ENCODE peak calls at places on chromosomes 5 and 9, in ten cellular contexts. Q is tibial nerve, I is ovary, X is sigmoid colon, V is stomach, H is A549, W is SK-N-SH, F is H1, P is transverse colon, N is HepG2. C is an unnamed sample. For H3K9me3, the result is how much of the 10 kb centered on the place peaks cover.

GRCh38 chr9:129171993-129172751 is 5.9 kb downstream of the IER5L start:
- DNase-seq in H (no peak), P (no peak), W (no peak), V (no peak), Q (no peak), I (no peak), X (no peak), N (no peak), F (no peak), C (no peak)

GRCh38 chr9:31500422-31500821 is 884.0 kb upstream of the ACO1 start:
- DNase-seq in N (no peak), I (no peak), F (no peak), V (no peak), H (no peak), W (no peak), Q (no peak), X (no peak), P (no peak), C (no peak)

GRCh38 chr5:144864113-144864512 is 693.4 kb downstream of the KCTD16 start:
- DNase-seq in W (no peak), Q (no peak), F (no peak), X (no peak), N (no peak), P (no peak), I (no peak), V (no peak), H (no peak), C (no peak)

GRCh38 chr5:141149812-141150211 is at the start of gene PCDHB6:
- DNase-seq in V (no peak), N (peak), F (peak), W (peak), P (no peak), Q (no peak), I (no peak), H (peak), X (no peak), C (no peak)

GRCh38 chr5:56569051-56569450 is 246.3 kb upstream of the MAP3K1 start:
- DNase-seq in I (no peak), P (no peak), Q (no peak), W (no peak), H (no peak), V (no peak), N (no peak), F (no peak), X (no peak), C (no peak)

GRCh38 chr5:157529002-157529401 is 46.6 kb downstream of the ADAM19 start:
- DNase-seq in N (no peak), V (no peak), I (no peak), Q (no peak), P (no peak), X (no peak), W (no peak), H (no peak), F (no peak), C (no peak)

GRCh38 chr9:88738708-88739107 is 203.7 kb downstream of the NXNL2 start:
- DNase-seq in X (no peak), H (no peak), N (no peak), I (no peak), P (no peak), W (peak), Q (no peak), V (no peak), F (no peak), C (no peak)

GRCh38 chr5:148791696-148792095 is 34.7 kb upstream of the ADRB2 start:
- DNase-seq in F (no peak), V (no peak), I (no peak), X (no peak), Q (no peak), P (no peak), H (no peak), N (no peak), W (no peak), C (no peak)

GRCh38 chr5:113606298-113607134 is 93.0 kb downstream of the YTHDC2 start:
- DNase-seq in W (peak), N (peak), Q (no peak), I (peak), V (peak), P (peak), H (peak), X (no peak), F (peak), C (no peak)

GRCh38 chr5:97141539-97141938 is 872 bp downstream of the LIX1 start:
- DNase-seq in H (no peak), Q (no peak), I (no peak), W (no peak), P (no peak), F (no peak), X (no peak), N (no peak), V (no peak), C (no peak)

GRCh38 chr9:38048319-38048969 is 20.6 kb downstream of the SHB start:
- DNase-seq in X (no peak), N (no peak), Q (no peak), V (no peak), P (no peak), H (no peak), F (no peak), W (no peak), I (no peak), C (no peak)

GRCh38 chr9:13532407-13532806 is 252.9 kb upstream of the MPDZ start:
- DNase-seq in H (no peak), N (no peak), P (no peak), Q (no peak), F (no peak), V (no peak), X (no peak), W (no peak), I (no peak), C (no peak)

GRCh38 chr9:70979971-70980370 is 141.4 kb downstream of the TRPM3 start:
- DNase-seq in N (no peak), H (no peak), W (no peak), I (no peak), V (no peak), P (no peak), X (no peak), Q (no peak), F (no peak), C (no peak)

GRCh38 chr5:50969207-50970145 is 303.0 kb downstream of the PARP8 start:
- DNase-seq in V (no peak), X (peak), H (no peak), W (peak), P (no peak), Q (no peak), F (peak), I (no peak), N (no peak), C (no peak)

GRCh38 chr5:134540747-134541733 is 15.6 kb downstream of the JADE2 start:
- DNase-seq in H (no peak), W (no peak), Q (no peak), N (no peak), P (no peak), F (no peak), I (no peak), X (no peak), V (no peak), C (no peak)

GRCh38 chr5:168227973-168228615 is 63.4 kb upstream of the WWC1 start:
- DNase-seq in F (no peak), Q (no peak), I (no peak), N (no peak), P (no peak), X (no peak), W (no peak), H (no peak), V (no peak), C (no peak)

GRCh38 chr5:111735829-111736228 is 21.2 kb downstream of the NREP start:
- DNase-seq in H (peak), I (peak), N (no peak), W (no peak), P (peak), F (no peak), X (peak), Q (no peak), V (no peak), C (peak)

GRCh38 chr9:124291801-124292396 is 34.1 kb downstream of the NEK6 start:
- DNase-seq in P (peak), V (no peak), X (no peak), H (no peak), N (peak), W (no peak), I (no peak), F (no peak), Q (no peak), C (no peak)

GRCh38 chr9:92911496-92912475 is 33.9 kb upstream of the ZNF484 start:
- DNase-seq in I (no peak), H (peak), P (peak), F (no peak), N (peak), Q (no peak), X (no peak), W (no peak), V (no peak), C (no peak)

GRCh38 chr9:135729480-135729879 is 27.5 kb downstream of the KCNT1 start:
- DNase-seq in W (no peak), N (no peak), X (no peak), F (no peak), P (no peak), I (no peak), V (no peak), H (no peak), Q (no peak), C (no peak)

GRCh38 chr5:154409230-154409840 is 36.5 kb upstream of the SAP30L start:
- DNase-seq in N (no peak), P (no peak), H (no peak), X (peak), F (no peak), W (no peak), V (no peak), Q (no peak), I (no peak), C (no peak)

GRCh38 chr5:40124367-40124766 is 555.3 kb upstream of the PTGER4 start:
- DNase-seq in P (no peak), F (no peak), Q (no peak), I (no peak), X (no peak), W (no peak), V (no peak), H (peak), N (no peak), C (no peak)

GRCh38 chr5:1701884-1702283 is 97.8 kb downstream of the MRPL36 start:
- DNase-seq in F (peak), W (no peak), X (no peak), P (no peak), V (no peak), H (no peak), Q (no peak), I (no peak), N (no peak), C (no peak)

GRCh38 chr9:77764894-77765780 is 117.0 kb upstream of the GNA14 start:
- DNase-seq in N (peak), V (no peak), P (no peak), W (peak), X (no peak), Q (no peak), H (peak), F (no peak), I (no peak), C (no peak)

DNA sequence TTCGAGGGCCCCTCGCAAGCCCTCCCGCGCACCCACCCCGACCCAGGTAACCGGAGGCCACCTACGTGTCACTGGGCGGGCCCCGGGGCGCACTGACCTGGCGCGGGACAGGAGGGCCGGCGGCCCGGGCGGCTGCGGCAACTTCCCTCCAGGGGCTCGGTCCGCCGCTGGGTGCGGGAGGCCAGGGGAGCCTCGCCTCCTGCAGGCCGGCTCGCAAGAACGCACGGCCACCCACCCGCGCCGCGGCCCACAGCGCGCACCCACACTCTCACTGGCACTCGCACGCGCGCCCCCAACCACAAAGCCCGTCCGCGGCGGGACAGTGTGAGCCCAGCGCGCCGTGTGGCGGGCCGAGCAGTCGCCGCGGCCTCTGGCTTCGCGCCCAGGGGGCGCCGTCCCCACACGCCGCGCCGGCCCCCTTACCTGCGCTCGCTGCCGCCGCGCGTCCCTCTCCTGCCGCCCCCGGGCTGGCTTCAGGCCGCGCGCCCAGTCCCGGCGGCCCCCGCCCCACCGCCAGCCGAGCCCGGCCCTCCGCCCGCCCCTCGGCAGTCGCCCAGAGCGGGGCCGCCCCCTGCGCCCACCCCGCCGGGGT is 430 bp downstream of the LPAR1 start:
- DNase-seq in X (peak), W (peak), P (peak), N (peak), V (peak), I (peak), H (peak), F (peak), Q (peak), C (peak)
- TF ChIP-seq CTCF in X (no peak), W (peak), P (peak), N (peak), V (no peak), I (no peak), H (peak), F (peak), Q (peak), C (no peak)

DNA sequence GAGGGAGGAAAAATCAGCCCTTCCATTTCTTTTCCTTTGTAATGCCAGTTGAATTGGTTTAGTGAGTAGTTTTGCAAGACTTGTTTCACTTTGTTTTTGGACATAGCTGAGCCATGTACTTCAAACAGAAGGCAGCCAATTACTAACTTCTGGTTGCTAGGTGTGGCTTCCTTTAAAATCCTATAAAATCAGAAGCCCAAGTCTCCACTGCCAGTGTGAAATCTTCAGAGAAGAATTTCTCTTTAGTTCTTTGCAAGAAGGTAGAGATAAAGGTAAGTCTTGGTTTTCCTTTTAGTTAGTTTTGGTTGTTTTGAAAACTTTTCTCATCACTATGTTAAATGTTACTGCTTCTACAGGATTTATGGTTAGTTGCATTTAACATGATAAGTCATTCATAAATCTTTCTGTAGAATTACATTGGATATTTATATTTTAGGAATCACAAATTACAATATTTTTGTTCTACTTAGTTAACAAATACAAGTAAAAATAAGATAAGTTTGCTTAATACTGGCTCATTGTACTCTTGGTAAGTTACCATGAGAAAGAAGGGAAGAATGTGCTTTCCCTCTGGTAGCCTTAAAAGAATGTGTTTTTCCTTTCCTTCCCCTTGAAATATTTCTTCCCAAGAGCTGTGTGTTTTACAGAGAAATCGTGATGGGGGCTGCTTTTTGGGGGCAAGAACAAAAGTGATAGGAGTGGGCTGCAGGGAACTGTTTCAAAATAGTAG is at the start of gene ANXA1:
- DNase-seq in Q (no peak), N (no peak), I (no peak), V (no peak), W (no peak), X (no peak), H (peak), P (no peak), F (no peak), C (no peak)
- TF ChIP-seq EP300 in Q (peak), N (no peak), I (no peak), V (no peak), W (no peak), X (no peak), H (no peak), P (no peak), F (no peak), C (no peak)

DNA sequence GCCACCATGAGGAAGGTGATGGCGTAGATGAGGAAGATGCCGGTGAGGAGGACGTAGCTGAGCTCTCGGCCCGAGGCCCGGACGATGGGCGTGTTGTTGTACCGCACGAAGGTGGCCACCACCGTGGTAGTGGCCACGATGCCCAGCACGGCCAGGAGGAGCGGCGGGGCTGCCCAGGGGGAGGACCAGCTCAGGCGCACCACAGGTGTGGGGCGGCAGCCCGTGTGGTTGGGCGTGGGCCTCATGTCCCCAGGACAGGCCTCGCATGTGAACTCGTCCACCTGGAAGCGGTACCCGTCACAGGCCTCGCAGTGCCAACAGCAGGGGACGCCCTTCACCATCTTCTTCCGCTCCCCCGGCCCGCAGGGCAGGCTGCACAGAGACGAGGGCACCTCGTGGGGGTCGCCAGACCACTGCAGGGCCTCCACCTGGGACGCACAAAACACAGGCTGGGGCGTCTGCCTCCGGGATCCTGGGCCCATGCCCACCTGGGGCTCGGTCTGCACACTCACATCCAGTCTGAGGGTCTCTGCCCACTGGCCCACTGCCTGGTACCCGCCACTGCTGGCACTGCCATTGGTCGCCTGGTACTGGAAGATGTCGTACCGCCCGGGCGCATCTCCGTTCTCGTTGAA is 8.7 kb downstream of the GRM6 start:
- DNase-seq in Q (no peak), P (no peak), F (no peak), I (no peak), X (no peak), W (no peak), V (no peak), H (no peak), N (no peak), C (no peak)
- H3K9me3 ChIP-seq in Q (under half), P (half or more), F (half or more), I (under half), X (under half), W (under half), V (under half), H (under half), N (half or more), C (under half)

DNA sequence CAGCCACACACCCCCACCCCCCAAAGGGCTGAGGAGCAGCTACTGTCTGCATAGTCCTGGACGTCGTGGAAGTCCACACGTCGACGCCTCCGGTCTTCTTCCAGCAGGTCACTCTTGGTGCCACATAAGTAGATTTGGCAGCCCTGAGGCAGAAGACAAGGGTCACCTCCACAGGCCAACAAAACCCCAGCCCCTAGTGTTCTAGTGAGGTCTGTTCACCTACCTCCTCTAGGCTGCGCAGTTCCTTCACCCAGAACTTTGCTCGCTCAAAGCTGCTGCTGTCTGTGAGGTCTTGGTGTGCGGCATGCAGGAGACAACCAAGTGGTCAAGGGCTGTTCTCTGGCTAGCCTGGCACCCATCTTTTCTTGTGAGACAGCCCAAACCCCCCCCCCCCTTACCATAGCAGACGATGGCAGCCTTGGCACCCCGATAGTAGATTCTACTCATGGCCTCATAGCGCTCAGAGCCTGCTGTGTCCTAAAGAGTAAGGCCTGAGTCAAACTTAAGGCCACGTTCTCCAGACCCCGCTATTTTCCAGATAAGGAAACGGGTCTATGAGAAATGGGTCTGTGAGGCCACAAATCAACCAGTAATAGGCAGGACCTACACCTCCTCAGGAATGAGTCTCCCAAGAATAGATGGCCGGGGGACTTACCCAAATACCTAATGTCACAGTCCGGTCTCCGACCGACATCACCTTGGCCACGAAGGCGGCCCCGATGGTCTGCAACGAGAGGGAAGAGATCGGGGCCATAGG is 987 bp downstream of the RAB24 start:
- DNase-seq in P (no peak), I (no peak), F (no peak), Q (no peak), X (peak), N (no peak), H (no peak), W (peak), V (no peak), C (peak)
- TF ChIP-seq CTCF in P (no peak), I (no peak), F (peak), Q (no peak), X (no peak), N (no peak), H (no peak), W (peak), V (no peak), C (no peak)

DNA sequence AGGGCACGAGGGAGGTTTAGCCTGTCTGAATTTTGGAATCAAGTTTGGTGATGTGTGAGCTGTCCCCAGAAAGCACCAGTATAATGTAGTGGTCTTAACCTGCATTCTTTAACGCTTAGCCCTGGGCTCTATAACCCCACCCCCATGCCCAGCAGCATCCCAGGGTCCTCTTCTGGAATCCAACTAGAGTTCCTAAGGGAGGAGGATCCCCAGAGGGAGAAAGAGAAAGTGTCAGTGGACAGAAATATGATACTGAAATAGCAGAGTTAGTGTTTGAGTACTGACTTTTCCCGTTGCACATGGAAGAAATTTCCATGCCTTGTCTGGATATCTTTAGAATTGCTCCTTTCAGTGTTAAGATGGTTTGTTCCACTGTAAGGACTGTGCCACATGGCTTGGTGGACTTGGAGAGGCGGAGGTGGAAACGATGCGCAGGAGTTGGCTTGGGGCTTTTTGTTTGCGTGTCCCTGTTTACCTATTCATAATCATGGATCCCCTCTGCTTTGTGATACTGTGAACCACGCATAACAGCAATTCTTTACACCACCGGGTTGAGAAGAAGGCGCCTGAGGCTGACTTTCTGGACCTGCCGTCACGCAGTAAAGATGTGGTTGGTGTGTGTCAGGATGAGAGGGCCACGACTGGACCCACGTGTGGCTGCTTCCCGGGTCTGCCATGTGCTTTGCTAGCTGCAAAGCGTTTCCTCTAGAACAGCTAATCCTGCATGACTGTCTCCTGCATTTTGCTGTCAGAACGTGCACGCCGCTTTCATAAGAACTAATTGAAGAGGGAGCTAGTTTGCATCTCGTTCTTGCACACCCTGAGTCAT is 142.3 kb downstream of the SMARCA2 start:
- DNase-seq in N (no peak), F (no peak), Q (no peak), W (peak), H (peak), P (peak), V (peak), I (peak), X (no peak), C (no peak)
- TF ChIP-seq EP300 in N (no peak), F (no peak), Q (no peak), W (no peak), H (no peak), P (no peak), V (no peak), I (no peak), X (no peak), C (no peak)

GRCh38 chr5:6859001-6859400 is 145.8 kb downstream of the TENT4A start:
- DNase-seq in I (no peak), P (no peak), F (no peak), Q (no peak), W (no peak), N (no peak), V (no peak), X (no peak), H (no peak), C (no peak)
- H3K9me3 ChIP-seq in I (under half), P (under half), F (under half), Q (under half), W (under half), N (under half), V (under half), X (under half), H (under half), C (under half)

C was measured in suprapubic skin.